ENCODE peak calls at places on chromosomes 1 and 21, in five cellular contexts. D is GM23338, S is Panc1, J is HL-60, X is GM12878. Y is an unnamed sample.

GRCh38 chr1:27832762-27833161 is 2.2 kb downstream of the PPP1R8 start:
- DNase-seq in D (no peak), S (no peak), J (no peak), X (no peak), Y (no peak)

GRCh38 chr1:229023651-229024295 is 247.1 kb upstream of the RAB4A start:
- DNase-seq in D (no peak), S (no peak), J (peak), X (no peak), Y (no peak)

GRCh38 chr1:85343612-85344255 is 67.3 kb upstream of the BCL10 start:
- DNase-seq in D (peak), S (no peak), J (no peak), X (no peak), Y (no peak)

GRCh38 chr1:70353641-70354331 is 736 bp downstream of the ANKRD13C start:
- DNase-seq in D (peak), S (no peak), J (no peak), X (peak), Y (no peak)

GRCh38 chr1:41350055-41350378 is 11.2 kb upstream of the FOXO6 start:
- DNase-seq in D (no peak), S (no peak), J (no peak), X (no peak), Y (no peak)

GRCh38 chr1:185645201-185645640 is 89.0 kb upstream of the HMCN1 start:
- DNase-seq in D (peak), S (no peak), J (no peak), X (no peak), Y (no peak)

GRCh38 chr21:39867198-39867650 is at the start of gene PCP4:
- DNase-seq in D (peak), S (no peak), J (no peak), X (no peak), Y (no peak)

GRCh38 chr1:30635386-30635975 is 87.9 kb downstream of the MATN1 start:
- DNase-seq in D (no peak), S (no peak), J (no peak), X (no peak), Y (no peak)

GRCh38 chr1:26015358-26015757 is 6.2 kb upstream of the EXTL1 start:
- DNase-seq in D (no peak), S (no peak), J (peak), X (no peak), Y (no peak)

GRCh38 chr1:225343618-225344017 is 84.2 kb downstream of the LBR start:
- DNase-seq in D (no peak), S (no peak), J (no peak), X (no peak), Y (no peak)
- TF ChIP-seq CTCF in D (peak), S (peak), J (peak), X (no peak), Y (no peak)

GRCh38 chr1:117828206-117828605 is 101.2 kb downstream of the GDAP2 start:
- DNase-seq in D (no peak), S (no peak), J (no peak), X (no peak), Y (no peak)
- TF ChIP-seq POLR2AphosphoS5 in D (no peak), S (no peak), J (no peak), X (no peak), Y (no peak)

GRCh38 chr1:178733972-178734371 is 8.9 kb downstream of the RALGPS2 start:
- DNase-seq in D (peak), S (no peak), J (no peak), X (no peak), Y (no peak)
- TF ChIP-seq CTCF in D (peak), S (peak), J (no peak), X (no peak), Y (no peak)

GRCh38 chr1:1211541-1212511 is 2.1 kb downstream of the TNFRSF4 start:
- DNase-seq in D (no peak), S (no peak), J (no peak), X (no peak), Y (no peak)

GRCh38 chr1:1213153-1213918 is 617 bp downstream of the TNFRSF4 start:
- DNase-seq in D (no peak), S (no peak), J (no peak), X (no peak), Y (no peak)

GRCh38 chr1:1210726-1211540 is 3.0 kb downstream of the TNFRSF4 start:
- DNase-seq in D (no peak), S (no peak), J (no peak), X (no peak), Y (no peak)

GRCh38 chr1:1213919-1214599 is at the start of gene TNFRSF4:
- DNase-seq in D (no peak), S (no peak), J (no peak), X (no peak), Y (no peak)

GRCh38 chr1:1212780-1213152 is 1.2 kb downstream of the TNFRSF4 start:
- DNase-seq in D (no peak), S (no peak), J (no peak), X (no peak), Y (no peak)
- TF ChIP-seq POLR2AphosphoS5 in D (no peak), S (no peak), J (peak), X (no peak), Y (no peak)

DNA sequence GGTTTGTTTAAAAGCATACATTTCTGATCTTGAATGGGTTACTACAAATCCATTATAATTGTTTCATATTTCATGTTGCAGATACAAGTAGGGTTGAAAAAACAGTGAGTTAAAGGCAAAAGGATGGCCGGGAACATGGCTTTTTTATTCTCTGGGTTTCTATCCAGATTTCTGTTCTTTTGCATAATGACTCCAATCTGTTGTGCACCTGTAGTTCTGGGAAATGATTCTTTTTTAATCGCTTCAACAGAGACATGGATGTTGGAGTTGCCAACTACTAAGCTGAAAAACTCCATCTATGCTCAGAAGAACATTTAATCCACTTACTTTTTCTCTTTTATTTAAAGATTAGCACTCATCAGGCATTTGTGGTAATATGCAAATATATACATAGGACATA is 2.7 kb upstream of the ADAMTS1 start:
- DNase-seq in D (no peak), S (no peak), J (no peak), X (no peak), Y (no peak)
- TF ChIP-seq CTCF in D (no peak), S (no peak), J (no peak), X (no peak), Y (no peak)

GRCh38 chr1:51915958-51916357 is 37.4 kb upstream of the NRDC start:
- DNase-seq in D (no peak), S (no peak), J (no peak), X (no peak), Y (no peak)
- TF ChIP-seq POLR2AphosphoS5 in D (no peak), S (no peak), J (no peak), X (no peak), Y (no peak)